ENCODE peak calls at places on chromosomes 5 and 9, in seven cellular contexts. One of them, this sample, is unnamed.

GRCh38 chr9:112856843-112857242 is 33.8 kb downstream of the SLC46A2 start:
- DNase-seq in GM12891: no peak
- DNase-seq in SK-N-MC: no peak
- DNase-seq in SK-N-SH: peak
- DNase-seq in GM23338: peak
- DNase-seq in H1: no peak
- DNase-seq in Panc1: no peak
- DNase-seq in this sample: no peak

GRCh38 chr9:37529111-37529510 is 43.4 kb downstream of the POLR1E start:
- DNase-seq in Panc1: no peak
- DNase-seq in H1: no peak
- DNase-seq in SK-N-SH: no peak
- DNase-seq in GM23338: no peak
- DNase-seq in GM12891: peak
- DNase-seq in SK-N-MC: no peak
- DNase-seq in this sample: no peak

GRCh38 chr9:117649126-117649525 is 55.1 kb upstream of the TLR4 start:
- DNase-seq in H1: no peak
- DNase-seq in SK-N-MC: no peak
- DNase-seq in SK-N-SH: no peak
- DNase-seq in GM23338: no peak
- DNase-seq in Panc1: no peak
- DNase-seq in GM12891: no peak
- DNase-seq in this sample: no peak

GRCh38 chr5:131198625-131199024 is 27.9 kb downstream of the LYRM7 start:
- DNase-seq in SK-N-SH: no peak
- DNase-seq in Panc1: no peak
- DNase-seq in GM12891: no peak
- DNase-seq in GM23338: no peak
- DNase-seq in H1: no peak
- DNase-seq in SK-N-MC: no peak
- DNase-seq in this sample: no peak

GRCh38 chr9:127232833-127233549 is 31.6 kb upstream of the GARNL3 start:
- DNase-seq in GM23338: no peak
- DNase-seq in Panc1: no peak
- DNase-seq in SK-N-MC: no peak
- DNase-seq in GM12891: no peak
- DNase-seq in SK-N-SH: no peak
- DNase-seq in H1: no peak
- DNase-seq in this sample: no peak

GRCh38 chr5:43425965-43426364 is 13.8 kb upstream of the CCL28 start:
- DNase-seq in GM23338: no peak
- DNase-seq in SK-N-MC: no peak
- DNase-seq in Panc1: no peak
- DNase-seq in SK-N-SH: no peak
- DNase-seq in GM12891: no peak
- DNase-seq in H1: no peak
- DNase-seq in this sample: no peak

GRCh38 chr9:74589576-74589975 is 92.4 kb downstream of the RORB start:
- DNase-seq in SK-N-MC: no peak
- DNase-seq in Panc1: no peak
- DNase-seq in H1: no peak
- DNase-seq in GM23338: no peak
- DNase-seq in SK-N-SH: no peak
- DNase-seq in GM12891: no peak
- DNase-seq in this sample: no peak

GRCh38 chr5:140324041-140324833 is 21.3 kb upstream of the PFDN1 start:
- DNase-seq in GM12891: no peak
- DNase-seq in SK-N-MC: no peak
- DNase-seq in Panc1: no peak
- DNase-seq in SK-N-SH: no peak
- DNase-seq in GM23338: no peak
- DNase-seq in H1: no peak
- DNase-seq in this sample: no peak

GRCh38 chr9:88781500-88782391 is 209.5 kb upstream of the S1PR3 start:
- DNase-seq in GM23338: peak
- DNase-seq in GM12891: no peak
- DNase-seq in Panc1: no peak
- DNase-seq in H1: no peak
- DNase-seq in SK-N-MC: no peak
- DNase-seq in SK-N-SH: peak
- DNase-seq in this sample: peak

GRCh38 chr9:126343271-126343700 is 16.7 kb downstream of the MVB12B start:
- DNase-seq in GM23338: no peak
- DNase-seq in H1: no peak
- DNase-seq in Panc1: no peak
- DNase-seq in GM12891: no peak
- DNase-seq in SK-N-MC: no peak
- DNase-seq in SK-N-SH: no peak
- DNase-seq in this sample: no peak

GRCh38 chr9:127975376-127976315 is 5.1 kb downstream of the EEIG1 start:
- DNase-seq in SK-N-SH: no peak
- DNase-seq in GM23338: no peak
- DNase-seq in SK-N-MC: no peak
- DNase-seq in Panc1: no peak
- DNase-seq in H1: no peak
- DNase-seq in GM12891: no peak
- DNase-seq in this sample: no peak

GRCh38 chr5:61281686-61282085 is 50.4 kb upstream of the ZSWIM6 start:
- DNase-seq in H1: no peak
- DNase-seq in SK-N-MC: no peak
- DNase-seq in GM23338: no peak
- DNase-seq in Panc1: no peak
- DNase-seq in GM12891: no peak
- DNase-seq in SK-N-SH: no peak
- DNase-seq in this sample: no peak

GRCh38 chr5:68290260-68290674 is 74.7 kb downstream of the PIK3R1 start:
- DNase-seq in H1: no peak
- DNase-seq in Panc1: no peak
- DNase-seq in SK-N-SH: peak
- DNase-seq in GM12891: no peak
- DNase-seq in GM23338: no peak
- DNase-seq in SK-N-MC: no peak
- DNase-seq in this sample: no peak

GRCh38 chr5:151926186-151926585 is 1.5 kb upstream of the GLRA1 start:
- DNase-seq in GM23338: no peak
- DNase-seq in SK-N-MC: no peak
- DNase-seq in SK-N-SH: no peak
- DNase-seq in GM12891: no peak
- DNase-seq in H1: no peak
- DNase-seq in Panc1: no peak
- DNase-seq in this sample: no peak

GRCh38 chr5:31701642-31702041 is 62.7 kb downstream of the PDZD2 start:
- DNase-seq in GM12891: no peak
- DNase-seq in SK-N-MC: no peak
- DNase-seq in GM23338: no peak
- DNase-seq in H1: no peak
- DNase-seq in SK-N-SH: peak
- DNase-seq in Panc1: no peak
- DNase-seq in this sample: no peak

GRCh38 chr5:88507261-88507660 is 238.6 kb upstream of the TMEM161B start:
- DNase-seq in Panc1: no peak
- DNase-seq in H1: no peak
- DNase-seq in GM23338: no peak
- DNase-seq in SK-N-MC: no peak
- DNase-seq in SK-N-SH: no peak
- DNase-seq in GM12891: no peak
- DNase-seq in this sample: no peak

GRCh38 chr9:84670106-84670800 is 724 bp downstream of the NTRK2 start:
- DNase-seq in GM12891: no peak
- DNase-seq in SK-N-MC: no peak
- DNase-seq in GM23338: peak
- DNase-seq in SK-N-SH: peak
- DNase-seq in H1: peak
- DNase-seq in Panc1: no peak
- DNase-seq in this sample: no peak

GRCh38 chr5:108398964-108399363 is 17.1 kb upstream of the FBXL17 start:
- DNase-seq in SK-N-MC: no peak
- DNase-seq in H1: no peak
- DNase-seq in GM23338: peak
- DNase-seq in Panc1: no peak
- DNase-seq in GM12891: no peak
- DNase-seq in SK-N-SH: no peak
- DNase-seq in this sample: no peak

GRCh38 chr5:6497267-6497666 is 48.6 kb downstream of the UBE2QL1 start:
- DNase-seq in Panc1: no peak
- DNase-seq in H1: no peak
- DNase-seq in SK-N-SH: no peak
- DNase-seq in SK-N-MC: no peak
- DNase-seq in GM12891: no peak
- DNase-seq in GM23338: no peak
- DNase-seq in this sample: no peak

GRCh38 chr5:150636391-150637244 is 3.8 kb upstream of the SYNPO start:
- DNase-seq in H1: no peak
- DNase-seq in SK-N-SH: peak
- DNase-seq in Panc1: no peak
- DNase-seq in SK-N-MC: no peak
- DNase-seq in GM23338: no peak
- DNase-seq in GM12891: no peak
- DNase-seq in this sample: no peak

DNA sequence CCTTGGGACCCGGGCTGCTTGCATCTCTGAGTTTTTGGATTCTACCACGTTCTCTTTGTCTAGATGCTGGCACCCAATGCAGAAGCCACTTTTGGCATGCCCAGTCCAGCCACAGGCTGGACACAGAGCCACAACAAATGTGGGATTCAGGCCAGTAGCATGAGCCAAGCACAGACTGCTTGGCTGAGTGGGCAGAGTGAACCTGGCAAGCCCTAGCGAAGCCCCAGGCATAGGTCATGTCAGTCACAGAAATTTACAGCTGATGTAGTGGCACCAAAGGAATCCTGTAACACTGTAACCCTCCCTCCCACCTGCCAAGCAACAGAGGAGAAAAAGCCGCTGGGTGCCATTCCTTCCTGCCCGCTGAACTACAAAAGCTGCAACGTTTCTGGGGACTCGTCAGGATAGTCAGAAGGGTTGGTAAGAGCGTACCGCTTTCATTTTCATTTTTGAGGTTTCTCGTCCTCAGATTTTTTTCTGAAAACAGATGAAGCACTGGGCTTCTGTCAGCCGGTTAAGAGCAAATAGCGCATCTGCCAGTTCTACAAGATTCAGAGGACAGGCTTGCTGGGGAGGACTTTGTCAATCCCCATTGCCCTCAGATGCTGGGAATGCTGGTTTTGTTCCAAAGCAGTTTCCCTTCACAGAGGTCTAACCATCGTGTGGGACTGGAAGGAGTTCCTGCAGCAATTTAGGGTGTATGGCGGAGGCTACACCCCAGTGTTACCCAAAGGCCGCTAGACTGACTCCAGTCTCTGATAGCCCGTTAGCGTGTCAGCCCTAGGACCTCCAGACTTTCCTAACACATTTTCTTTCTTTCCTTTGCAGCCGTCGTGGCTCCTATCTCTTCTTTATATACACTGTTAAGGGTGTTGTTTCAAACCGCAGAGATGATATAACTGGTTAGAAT is 399.0 kb downstream of the HTR1A start:
- DNase-seq in SK-N-MC: no peak
- DNase-seq in GM23338: no peak
- DNase-seq in H1: no peak
- DNase-seq in Panc1: no peak
- DNase-seq in SK-N-SH: no peak
- DNase-seq in GM12891: no peak
- DNase-seq in this sample: no peak
- TF ChIP-seq POLR2AphosphoS5 in SK-N-MC: no peak
- TF ChIP-seq POLR2AphosphoS5 in GM23338: no peak
- TF ChIP-seq POLR2AphosphoS5 in H1: no peak
- TF ChIP-seq POLR2AphosphoS5 in Panc1: no peak
- TF ChIP-seq POLR2AphosphoS5 in SK-N-SH: no peak
- TF ChIP-seq POLR2AphosphoS5 in GM12891: no peak
- TF ChIP-seq POLR2AphosphoS5 in this sample: no peak

GRCh38 chr5:67182406-67182805 is 14.2 kb downstream of the CD180 start:
- DNase-seq in GM12891: no peak
- DNase-seq in GM23338: peak
- DNase-seq in H1: peak
- DNase-seq in SK-N-MC: no peak
- DNase-seq in Panc1: no peak
- DNase-seq in SK-N-SH: no peak
- DNase-seq in this sample: no peak
- TF ChIP-seq POLR2AphosphoS5 in GM12891: no peak
- TF ChIP-seq POLR2AphosphoS5 in GM23338: no peak
- TF ChIP-seq POLR2AphosphoS5 in H1: no peak
- TF ChIP-seq POLR2AphosphoS5 in SK-N-MC: no peak
- TF ChIP-seq POLR2AphosphoS5 in Panc1: no peak
- TF ChIP-seq POLR2AphosphoS5 in SK-N-SH: no peak
- TF ChIP-seq POLR2AphosphoS5 in this sample: no peak

GRCh38 chr5:107216587-107216986 is 454.1 kb downstream of the EFNA5 start:
- DNase-seq in SK-N-MC: no peak
- DNase-seq in GM12891: no peak
- DNase-seq in Panc1: no peak
- DNase-seq in GM23338: no peak
- DNase-seq in SK-N-SH: no peak
- DNase-seq in H1: no peak
- DNase-seq in this sample: no peak

GRCh38 chr5:107219993-107220392 is 450.7 kb downstream of the EFNA5 start:
- DNase-seq in Panc1: no peak
- DNase-seq in GM12891: no peak
- DNase-seq in SK-N-MC: no peak
- DNase-seq in H1: no peak
- DNase-seq in SK-N-SH: no peak
- DNase-seq in GM23338: no peak
- DNase-seq in this sample: no peak

GRCh38 chr5:107218457-107219193 is 452.1 kb downstream of the EFNA5 start:
- DNase-seq in Panc1: no peak
- DNase-seq in SK-N-SH: no peak
- DNase-seq in GM12891: no peak
- DNase-seq in GM23338: no peak
- DNase-seq in H1: no peak
- DNase-seq in SK-N-MC: no peak
- DNase-seq in this sample: peak

GRCh38 chr5:107215581-107215980 is 455.2 kb downstream of the EFNA5 start:
- DNase-seq in SK-N-SH: no peak
- DNase-seq in GM23338: no peak
- DNase-seq in Panc1: peak
- DNase-seq in GM12891: no peak
- DNase-seq in H1: no peak
- DNase-seq in SK-N-MC: no peak
- DNase-seq in this sample: no peak

GRCh38 chr5:107217721-107218130 is 453.0 kb downstream of the EFNA5 start:
- DNase-seq in Panc1: no peak
- DNase-seq in GM23338: no peak
- DNase-seq in GM12891: no peak
- DNase-seq in SK-N-MC: no peak
- DNase-seq in SK-N-SH: no peak
- DNase-seq in H1: no peak
- DNase-seq in this sample: no peak
- TF ChIP-seq POLR2AphosphoS5 in Panc1: no peak
- TF ChIP-seq POLR2AphosphoS5 in GM23338: no peak
- TF ChIP-seq POLR2AphosphoS5 in GM12891: no peak
- TF ChIP-seq POLR2AphosphoS5 in SK-N-MC: no peak
- TF ChIP-seq POLR2AphosphoS5 in SK-N-SH: no peak
- TF ChIP-seq POLR2AphosphoS5 in H1: no peak
- TF ChIP-seq POLR2AphosphoS5 in this sample: no peak

DNA sequence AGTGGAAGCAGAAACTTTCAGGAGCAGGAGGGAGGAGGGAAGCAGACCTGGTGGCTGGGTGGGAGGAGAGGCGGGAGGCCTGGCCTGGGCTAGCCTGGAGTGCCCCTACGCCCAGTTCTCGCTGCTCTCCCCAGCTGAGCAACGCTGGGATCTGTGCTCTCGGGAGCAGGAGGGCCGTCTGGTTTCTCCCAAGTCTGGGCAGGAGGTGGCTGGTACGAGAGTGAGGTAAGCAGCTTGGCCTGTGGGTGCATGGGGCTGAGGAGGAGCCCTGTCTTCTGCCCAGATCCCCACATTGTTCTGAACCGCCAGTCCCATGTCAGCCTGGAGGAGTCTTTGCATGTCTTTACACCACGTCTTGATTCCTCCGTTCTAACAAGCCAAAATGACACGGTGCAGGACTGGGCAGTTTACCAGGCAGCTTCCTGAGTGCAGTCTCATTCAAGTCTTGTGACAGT is 15.0 kb upstream of the DAB2IP start:
- DNase-seq in Panc1: no peak
- DNase-seq in H1: no peak
- DNase-seq in SK-N-SH: peak
- DNase-seq in GM12891: no peak
- DNase-seq in SK-N-MC: no peak
- DNase-seq in GM23338: no peak
- DNase-seq in this sample: no peak
- TF ChIP-seq POLR2AphosphoS5 in Panc1: no peak
- TF ChIP-seq POLR2AphosphoS5 in H1: no peak
- TF ChIP-seq POLR2AphosphoS5 in SK-N-SH: no peak
- TF ChIP-seq POLR2AphosphoS5 in GM12891: no peak
- TF ChIP-seq POLR2AphosphoS5 in SK-N-MC: no peak
- TF ChIP-seq POLR2AphosphoS5 in GM23338: no peak
- TF ChIP-seq POLR2AphosphoS5 in this sample: no peak

This sample was measured in HL-60.